ENCODE peak calls at places on chromosomes 7 and 10, in five cellular contexts. A is activated CD4-positive, alpha-beta T cell treated with anti-CD3 and anti-CD28 coated beads for 48 hours; T is iPS-NIHi11; P is activated T-cell treated with anti-CD3 and anti-CD28 coated beads, Interleukin-2, amount 50 U/mL, for 24 hours; O is MCF 10A. S is an unnamed sample.

GRCh38 chr10:59177031-59177861 is 803 bp downstream of the PHYHIPL start:
- DNase-seq in T (peak; percentile 63), O (peak; percentile 56), A (no peak), P (no peak), S (no peak)

GRCh38 chr10:96910488-96911395 is 78.6 kb downstream of the LCOR start:
- DNase-seq in P (no peak), A (no peak), O (peak; percentile 62), T (peak; percentile 70), S (no peak)

GRCh38 chr7:16438988-16439387 is 17.6 kb upstream of the CRPPA start:
- DNase-seq in O (no peak), A (no peak), P (no peak), T (no peak), S (no peak)

GRCh38 chr10:72375585-72375984 is 20.9 kb upstream of the DNAJB12 start:
- DNase-seq in T (peak; percentile 47), P (no peak), A (no peak), O (no peak), S (no peak)

GRCh38 chr7:50943482-50943881 is 160.8 kb upstream of the GRB10 start:
- DNase-seq in O (no peak), T (no peak), P (no peak), A (no peak), S (no peak)

GRCh38 chr7:41544241-41544640 is 158.6 kb downstream of the INHBA start:
- DNase-seq in P (no peak), T (no peak), O (peak; percentile 3), A (no peak), S (no peak)

GRCh38 chr7:127854383-127854782 is 176.9 kb downstream of the LRRC4 start:
- DNase-seq in O (no peak), A (no peak), P (no peak), T (no peak), S (no peak)

GRCh38 chr7:7944619-7945282 is 23.8 kb upstream of the GLCCI1 start:
- DNase-seq in A (peak; percentile 69), O (no peak), P (peak; percentile 60), T (no peak), S (peak; percentile 40)

GRCh38 chr10:50540069-50540825 is 83.5 kb downstream of the SGMS1 start:
- DNase-seq in O (peak; percentile 26), T (no peak), A (peak; percentile 67), P (no peak), S (no peak)

GRCh38 chr7:43647772-43648643 is 65.1 kb downstream of the STK17A start:
- DNase-seq in T (no peak), P (peak; percentile 74), O (peak; percentile 98), A (peak; percentile 74), S (no peak)

S was measured in activated T-helper 2 cell treated with anti-CD3 and anti-CD28 coated beads, Interferon-gamma antibody, Interleukin-2, Interleukin-4, amounts not matched to agents 10 μg/mL and 5 μg/mL and 100 μg/mL, durations not matched to agents 14 hours and 24 hours and 36 hours.